ENCODE peak calls at places on chromosomes 2 and 18, in four cellular contexts. Q is K562, C is SK-N-SH, U is upper lobe of left lung. T is an unnamed sample.

GRCh38 chr2:39568561-39569006 is 97.1 kb upstream of the TMEM178A start:
- DNase-seq in U (no peak), Q (no peak), C (no peak), T (no peak)

GRCh38 chr2:239319261-239319661 is 81.6 kb downstream of the HDAC4 start:
- DNase-seq in C (no peak), Q (peak), U (peak), T (peak)

GRCh38 chr2:6073260-6074141 is 381.3 kb downstream of the SOX11 start:
- DNase-seq in U (peak), Q (no peak), C (peak), T (peak)

GRCh38 chr2:10868465-10869314 is 43.0 kb upstream of the KCNF1 start:
- DNase-seq in U (peak), C (peak), Q (no peak), T (no peak)

GRCh38 chr2:216765810-216766259 is 70.5 kb upstream of the IGFBP5 start:
- DNase-seq in U (peak), Q (peak), C (peak), T (peak)

GRCh38 chr18:21740474-21740723 is 193 bp upstream of the MIB1 start:
- DNase-seq in C (no peak), Q (peak), U (peak), T (no peak)

GRCh38 chr2:207405150-207405549 is 124.6 kb upstream of the CREB1 start:
- DNase-seq in C (no peak), Q (no peak), U (no peak), T (no peak)

GRCh38 chr2:158676295-158676694 is 118.8 kb upstream of the DAPL1 start:
- DNase-seq in Q (no peak), U (no peak), C (no peak), T (no peak)

GRCh38 chr2:9207641-9208301 is 1.2 kb downstream of the ASAP2 start:
- DNase-seq in C (peak), Q (no peak), U (no peak), T (peak)

GRCh38 chr2:218733615-218734021 is 23.0 kb downstream of the TTLL4 start:
- DNase-seq in U (no peak), C (no peak), Q (no peak), T (no peak)

GRCh38 chr2:86336350-86337234 is 834 bp downstream of the REEP1 start:
- DNase-seq in C (no peak), Q (no peak), U (peak), T (no peak)

GRCh38 chr2:100291152-100291970 is 30.9 kb downstream of the LONRF2 start:
- DNase-seq in Q (peak), U (no peak), C (peak), T (peak)

GRCh38 chr2:127145255-127145899 is 38.4 kb upstream of the BIN1 start:
- DNase-seq in C (no peak), Q (no peak), U (no peak), T (no peak)

GRCh38 chr2:233531880-233532458 is 34.6 kb downstream of the USP40 start:
- DNase-seq in U (no peak), C (no peak), Q (no peak), T (no peak)

GRCh38 chr18:2826581-2826980 is 20.2 kb upstream of the EMILIN2 start:
- DNase-seq in Q (no peak), U (no peak), C (no peak), T (peak)

GRCh38 chr2:219428469-219428868 is 6.2 kb upstream of the SPEG start:
- DNase-seq in C (no peak), U (no peak), Q (no peak), T (no peak)

GRCh38 chr2:241001413-241002274 is 3.2 kb downstream of the SNED1 start:
- DNase-seq in Q (no peak), U (peak), C (no peak), T (no peak)

GRCh38 chr2:133422946-133423345 is 145.3 kb downstream of the NCKAP5 start:
- DNase-seq in Q (no peak), U (no peak), C (no peak), T (no peak)

GRCh38 chr2:134718095-134718955 is 475 bp downstream of the TMEM163 start:
- DNase-seq in C (peak), U (peak), Q (no peak), T (peak)

GRCh38 chr2:147490612-147491261 is 354.1 kb upstream of the ACVR2A start:
- DNase-seq in Q (no peak), U (no peak), C (no peak), T (no peak)

GRCh38 chr18:50024466-50024865 is 170.5 kb downstream of the MYO5B start:
- DNase-seq in U (no peak), C (no peak), Q (no peak), T (no peak)

GRCh38 chr2:121133551-121134319 is 151.3 kb downstream of the TFCP2L1 start:
- DNase-seq in U (no peak), C (no peak), Q (no peak), T (no peak)

GRCh38 chr2:112159454-112159921 is 21.3 kb downstream of the FBLN7 start:
- DNase-seq in U (peak), C (no peak), Q (no peak), T (no peak)

GRCh38 chr2:239369631-239370161 is 31.1 kb downstream of the HDAC4 start:
- DNase-seq in Q (no peak), C (no peak), U (no peak), T (no peak)

GRCh38 chr2:16303761-16304160 is 361.9 kb downstream of the CYRIA start:
- DNase-seq in Q (no peak), C (no peak), U (no peak), T (no peak)

GRCh38 chr2:143704432-143705106 is 575.4 kb downstream of the ARHGAP15 start:
- DNase-seq in C (no peak), Q (no peak), U (no peak), T (no peak)

GRCh38 chr2:174750923-174751441 is 13.3 kb downstream of the CHRNA1 start:
- DNase-seq in C (no peak), U (no peak), Q (no peak), T (no peak)
- TF ChIP-seq CTCF in C (no peak), U (no peak), Q (no peak), T (no peak)

GRCh38 chr2:179344280-179344961 is 79.8 kb upstream of the SESTD1 start:
- DNase-seq in U (no peak), Q (no peak), C (no peak), T (no peak)
- TF ChIP-seq EP300 in U (no peak), Q (no peak), C (no peak), T (no peak)

GRCh38 chr2:174052639-174052976 is 87.4 kb upstream of the SP3 start:
- DNase-seq in Q (no peak), C (no peak), U (no peak), T (no peak)

GRCh38 chr2:174051741-174052638 is 86.8 kb upstream of the SP3 start:
- DNase-seq in Q (no peak), C (peak), U (no peak), T (no peak)

GRCh38 chr2:174051039-174051438 is 85.9 kb upstream of the SP3 start:
- DNase-seq in U (no peak), C (no peak), Q (no peak), T (no peak)

GRCh38 chr2:174053784-174054183 is 88.6 kb upstream of the SP3 start:
- DNase-seq in U (no peak), C (no peak), Q (no peak), T (no peak)

DNA sequence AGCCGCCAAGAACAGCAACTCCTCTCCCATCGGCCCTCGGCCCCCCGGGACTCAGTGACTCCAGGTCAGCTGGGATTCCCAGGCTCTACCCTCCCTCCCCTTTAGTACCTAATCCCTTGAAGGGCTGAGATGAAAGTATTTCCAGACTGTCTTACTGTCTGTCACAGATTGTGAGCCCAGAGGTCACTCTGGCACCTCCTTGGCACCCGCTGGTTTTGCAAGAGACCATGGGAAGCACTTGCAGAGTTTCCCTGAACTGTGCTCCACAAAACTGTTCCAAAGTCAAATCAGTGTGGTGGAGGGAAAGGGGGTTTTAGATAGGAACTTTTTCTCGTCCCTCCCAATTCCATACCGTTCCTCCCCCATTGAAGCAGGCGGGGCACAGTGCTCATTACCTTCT is 88.1 kb upstream of the SP3 start:
- DNase-seq in C (no peak), U (peak), Q (no peak), T (no peak)
- H3K27ac ChIP-seq in C (no peak), U (no peak), Q (no peak), T (no peak)

GRCh38 chr2:43269074-43269572 is 42.7 kb upstream of the ZFP36L2 start:
- DNase-seq in Q (peak), U (peak), C (peak), T (peak)
- TF ChIP-seq CTCF in Q (peak), U (no peak), C (peak), T (no peak)

GRCh38 chr2:128271891-128272585 is 46.6 kb downstream of the HS6ST1 start:
- DNase-seq in U (no peak), C (no peak), Q (no peak), T (no peak)

GRCh38 chr2:128268611-128269357 is 49.9 kb downstream of the HS6ST1 start:
- DNase-seq in U (peak), Q (no peak), C (peak), T (no peak)

GRCh38 chr2:128270306-128271185 is 48.1 kb downstream of the HS6ST1 start:
- DNase-seq in U (no peak), Q (no peak), C (peak), T (peak)

GRCh38 chr2:128271186-128271890 is 47.3 kb downstream of the HS6ST1 start:
- DNase-seq in Q (no peak), C (no peak), U (no peak), T (no peak)

GRCh38 chr2:128269358-128270305 is 49.0 kb downstream of the HS6ST1 start:
- DNase-seq in Q (no peak), C (peak), U (no peak), T (peak)
- TF ChIP-seq EP300 in Q (no peak), C (no peak), U (no peak), T (no peak)

GRCh38 chr2:151063271-151063670 is 198.4 kb downstream of the RBM43 start:
- DNase-seq in C (peak), U (no peak), Q (no peak), T (no peak)
- H3K27ac ChIP-seq in C (peak), U (no peak), Q (no peak), T (no peak)

DNA sequence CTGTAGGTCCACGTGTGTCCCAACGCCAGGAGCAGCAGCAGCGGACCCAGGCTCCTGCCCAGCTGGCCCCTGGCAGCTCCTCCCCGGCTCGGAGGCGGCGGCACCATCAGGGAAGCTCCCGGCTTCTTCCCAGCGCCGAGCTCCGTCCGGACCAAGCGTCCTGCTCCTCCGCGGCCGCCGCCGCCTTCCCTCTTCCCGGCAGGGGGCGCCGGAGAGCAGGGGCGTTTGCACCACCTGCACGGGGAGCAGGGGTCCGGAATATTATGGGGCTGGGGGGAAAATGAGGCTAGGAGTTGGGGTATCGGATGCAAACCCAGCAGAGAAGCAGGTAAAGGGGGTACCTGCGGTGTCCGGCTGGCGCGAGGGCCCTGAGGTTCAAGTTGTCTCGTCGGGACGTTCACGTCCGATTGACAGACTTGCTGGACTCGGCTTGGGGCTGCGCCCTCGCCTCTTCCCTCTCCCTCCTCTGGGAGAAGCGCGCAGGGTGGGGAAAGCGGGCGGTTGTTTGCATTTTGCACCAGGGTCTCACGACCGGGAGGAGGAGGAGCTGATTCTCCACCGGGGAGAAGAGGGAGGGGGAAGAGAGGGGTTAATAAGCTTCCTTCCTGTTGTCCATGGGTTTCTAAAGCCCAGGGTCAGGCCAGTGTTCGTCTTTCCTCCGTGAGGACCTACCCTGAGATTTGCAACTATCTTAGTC is at the start of gene CCBE1:
- DNase-seq in U (peak), Q (peak), C (peak), T (peak)
- TF ChIP-seq CTCF in U (peak), Q (peak), C (peak), T (peak)

GRCh38 chr2:66334237-66335054 is 100.5 kb upstream of the MEIS1 start:
- DNase-seq in U (no peak), Q (no peak), C (no peak), T (no peak)
- TF ChIP-seq EP300 in U (no peak), Q (no peak), C (no peak), T (no peak)

DNA sequence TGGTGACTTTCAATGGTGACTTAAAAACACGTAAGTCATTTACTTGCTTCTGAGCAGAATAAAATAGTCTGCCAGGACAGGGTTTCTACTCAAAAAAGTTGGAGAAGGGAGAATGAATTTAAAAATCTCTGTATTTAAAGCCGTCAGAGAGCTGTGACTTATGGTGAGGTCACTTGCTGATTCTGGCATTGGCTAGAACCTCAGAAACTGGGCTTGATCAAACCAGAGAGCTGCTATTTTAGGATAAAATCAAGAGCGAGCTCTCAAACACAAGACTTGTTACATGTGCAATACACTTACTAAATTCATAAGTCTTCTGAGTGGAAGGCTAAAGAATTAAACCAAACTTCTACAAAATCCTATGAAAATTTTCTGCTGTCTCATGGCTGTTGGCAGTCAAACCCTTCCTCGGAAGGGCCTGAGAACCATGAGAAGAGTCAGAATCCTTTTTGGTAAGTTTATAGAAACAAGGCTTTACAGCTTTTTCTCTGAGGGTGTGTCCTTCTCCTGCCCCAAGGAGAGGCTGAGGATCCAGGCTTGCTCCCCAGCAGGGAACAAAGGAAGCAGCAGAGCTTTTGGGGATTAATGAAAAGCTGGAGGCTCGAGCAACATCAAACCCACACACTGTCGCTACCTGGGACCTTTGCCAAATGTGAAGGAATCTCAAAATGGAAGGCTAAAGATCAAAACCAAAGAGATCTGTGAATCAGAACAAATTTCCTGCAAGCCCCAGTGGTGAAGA is 816.4 kb downstream of the SOCS6 start:
- DNase-seq in U (no peak), C (no peak), Q (no peak), T (no peak)
- H3K27ac ChIP-seq in U (no peak), C (no peak), Q (no peak), T (no peak)

DNA sequence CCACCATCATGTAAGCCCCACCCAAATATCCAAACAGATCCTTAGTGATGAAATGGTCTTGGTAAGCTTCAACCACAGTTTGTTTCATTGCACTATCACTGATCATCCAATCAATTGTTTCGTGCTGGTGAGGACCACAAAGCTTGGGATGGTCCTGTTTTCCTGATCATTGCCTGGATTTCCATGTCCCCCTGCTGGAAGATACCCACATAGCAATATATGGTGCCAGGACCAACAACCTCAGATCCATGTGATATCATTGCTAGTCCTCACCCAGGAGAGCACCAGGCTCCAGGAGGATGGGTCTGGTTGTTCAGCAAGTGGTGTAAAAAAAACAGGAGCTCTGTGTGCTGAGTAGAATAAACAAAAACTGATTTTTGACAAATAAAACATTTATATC is 206.5 kb upstream of the SH3BP4 start:
- DNase-seq in C (no peak), Q (no peak), U (no peak), T (no peak)
- TF ChIP-seq CTCF in C (no peak), Q (no peak), U (no peak), T (no peak)